ENCODE peak calls at places on chromosomes 12 and 14, in ten cellular contexts. R is G401; G is NCI-H1436; X is activated CD4-positive, CD25-positive, alpha-beta regulatory T cell treated with anti-CD3 and anti-CD28 coated beads, Interleukin-2, amount 50 U/mL, for 16 hours; N is RWPE1; I is AML-193; S is activated T-helper 1 cell treated with anti-CD3 and anti-CD28 coated beads, Interleukin-12 subunit alpha, Interleukin-12 subunit beta, Interleukin-2, Interleukin-4 antibody, amounts not matched to agents 30 ng/mL and 10 ng/mL and 1 ng/mL, durations not matched to agents 14 hours and 24 hours and 36 hours; Y is COR-L47; O is GM18507; K is HEK293T. B is an unnamed sample.

GRCh38 chr14:99146991-99147740 is 124.8 kb downstream of the BCL11B start:
- DNase-seq in R (no peak), G (no peak), X (no peak), N (no peak), I (no peak), S (no peak), Y (no peak), O (no peak), K (no peak), B (no peak)

GRCh38 chr14:69281450-69282169 is 21.7 kb downstream of the GALNT16 start:
- DNase-seq in R (no peak), G (peak; percentile 77), X (no peak), N (no peak), I (no peak), S (no peak), Y (no peak), O (no peak), K (peak; percentile 45), B (peak; percentile 46)

GRCh38 chr12:65784616-65785015 is 39.7 kb upstream of the HMGA2 start:
- DNase-seq in R (no peak), G (no peak), X (no peak), N (no peak), I (no peak), S (no peak), Y (no peak), O (no peak), K (no peak), B (peak; percentile 12)

GRCh38 chr12:110931315-110931728 is 10.9 kb upstream of the MYL2 start:
- DNase-seq in R (no peak), G (no peak), X (no peak), N (no peak), I (no peak), S (no peak), Y (no peak), O (no peak), K (no peak), B (no peak)

GRCh38 chr12:124686001-124686884 is 118.8 kb upstream of the NCOR2 start:
- DNase-seq in R (no peak), G (no peak), X (no peak), N (peak; percentile 65), I (no peak), S (no peak), Y (no peak), O (no peak), K (peak; percentile 44), B (no peak)

GRCh38 chr12:109044241-109044640 is 8.1 kb upstream of the USP30 start:
- DNase-seq in R (no peak), G (no peak), X (no peak), N (no peak), I (no peak), S (no peak), Y (no peak), O (no peak), K (no peak), B (no peak)

GRCh38 chr14:23579739-23580138 is 1.1 kb upstream of the JPH4 start:
- DNase-seq in R (no peak), G (no peak), X (no peak), N (no peak), I (no peak), S (no peak), Y (no peak), O (no peak), K (no peak), B (no peak)

GRCh38 chr12:22042981-22043669 is 2.9 kb upstream of the CMAS start:
- DNase-seq in R (no peak), G (no peak), X (no peak), N (peak; percentile 42), I (no peak), S (no peak), Y (no peak), O (no peak), K (no peak), B (no peak)

GRCh38 chr12:32559434-32559833 is 119.7 kb upstream of the DNM1L start:
- DNase-seq in R (no peak), G (no peak), X (no peak), N (no peak), I (peak; percentile 6), S (no peak), Y (no peak), O (no peak), K (no peak), B (no peak)

GRCh38 chr12:27554421-27555186 is 30.6 kb downstream of the PPFIBP1 start:
- DNase-seq in R (no peak), G (no peak), X (no peak), N (no peak), I (no peak), S (no peak), Y (no peak), O (no peak), K (no peak), B (peak; percentile 78)

GRCh38 chr12:90098132-90098779 is 389.6 kb upstream of the ATP2B1 start:
- DNase-seq in R (no peak), G (peak; percentile 17), X (no peak), N (no peak), I (no peak), S (no peak), Y (no peak), O (no peak), K (no peak), B (no peak)

GRCh38 chr14:105067969-105068301 is 2.7 kb upstream of the GPR132 start:
- DNase-seq in R (no peak), G (no peak), X (no peak), N (no peak), I (no peak), S (no peak), Y (no peak), O (no peak), K (no peak), B (no peak)

GRCh38 chr12:116089080-116089479 is 188.4 kb downstream of the MED13L start:
- DNase-seq in R (no peak), G (no peak), X (no peak), N (no peak), I (no peak), S (no peak), Y (no peak), O (no peak), K (no peak), B (no peak)

GRCh38 chr12:38662851-38663250 is 242.5 kb downstream of the CPNE8 start:
- DNase-seq in R (no peak), G (no peak), X (no peak), N (no peak), I (no peak), S (no peak), Y (no peak), O (no peak), K (no peak), B (no peak)

GRCh38 chr14:105430535-105430934 is 10.9 kb downstream of the MTA1 start:
- DNase-seq in R (no peak), G (no peak), X (no peak), N (peak; percentile 89), I (no peak), S (no peak), Y (no peak), O (no peak), K (no peak), B (no peak)

GRCh38 chr12:49478949-49479664 is 59.7 kb upstream of the KCNH3 start:
- DNase-seq in R (no peak), G (no peak), X (no peak), N (no peak), I (no peak), S (no peak), Y (no peak), O (no peak), K (no peak), B (no peak)

GRCh38 chr14:49637534-49638078 is 2.6 kb upstream of the DNAAF2 start:
- DNase-seq in R (no peak), G (no peak), X (no peak), N (no peak), I (no peak), S (no peak), Y (no peak), O (no peak), K (no peak), B (no peak)

GRCh38 chr12:18868673-18869072 is 130.8 kb downstream of the CAPZA3 start:
- DNase-seq in R (no peak), G (no peak), X (no peak), N (no peak), I (no peak), S (no peak), Y (no peak), O (no peak), K (no peak), B (no peak)

GRCh38 chr12:13175499-13175898 is 21.0 kb upstream of the EMP1 start:
- DNase-seq in R (no peak), G (no peak), X (no peak), N (peak; percentile 91), I (no peak), S (no peak), Y (no peak), O (no peak), K (no peak), B (peak; percentile 59)

GRCh38 chr12:26629864-26630263 is 203.1 kb downstream of the ITPR2 start:
- DNase-seq in R (no peak), G (no peak), X (no peak), N (no peak), I (no peak), S (no peak), Y (no peak), O (no peak), K (no peak), B (no peak)

GRCh38 chr14:91367173-91368171 is 50.1 kb downstream of the CCDC88C start:
- DNase-seq in R (no peak), G (no peak), X (peak; percentile 44), N (peak; percentile 83), I (no peak), S (peak; percentile 51), Y (no peak), O (peak; percentile 70), K (no peak), B (peak; percentile 58)

GRCh38 chr12:97385121-97385520 is 77.5 kb upstream of the RMST start:
- DNase-seq in R (no peak), G (no peak), X (no peak), N (no peak), I (no peak), S (no peak), Y (no peak), O (no peak), K (no peak), B (no peak)

GRCh38 chr12:113005759-113006158 is 27.4 kb downstream of the OAS2 start:
- DNase-seq in R (no peak), G (peak; percentile 5), X (no peak), N (no peak), I (no peak), S (no peak), Y (no peak), O (no peak), K (no peak), B (peak; percentile 22)

GRCh38 chr14:72946491-72946890 is 20.2 kb downstream of the DCAF4 start:
- DNase-seq in R (no peak), G (no peak), X (no peak), N (no peak), I (no peak), S (no peak), Y (no peak), O (no peak), K (no peak), B (no peak)

GRCh38 chr12:90959538-90960139 is 4.7 kb upstream of the CCER1 start:
- DNase-seq in R (peak; percentile 71), G (peak; percentile 2), X (no peak), N (peak; percentile 26), I (peak; percentile 32), S (no peak), Y (peak; percentile 27), O (no peak), K (peak; percentile 25), B (peak; percentile 69)

B was measured in left kidney.